ENCODE peak calls at places on chromosomes 7 and 10, in six cellular contexts. P is endothelial cell of umbilical vein, M is K562, H is NB4, Q is GM12878, F is HepG2. U is an unnamed sample.

GRCh38 chr10:21989453-21990154 is 13.9 kb downstream of the DNAJC1 start:
- DNase-seq in P (peak; percentile 38), M (peak; percentile 64), H (peak; percentile 55), Q (no peak), F (peak; percentile 53), U (peak; percentile 74)

GRCh38 chr7:94562525-94562924 is 52.9 kb downstream of the CASD1 start:
- DNase-seq in P (peak; percentile 60), M (no peak), H (no peak), Q (no peak), F (no peak), U (no peak)

GRCh38 chr10:11388996-11389395 is 222.5 kb downstream of the USP6NL start:
- DNase-seq in P (no peak), M (no peak), H (no peak), Q (no peak), F (no peak), U (no peak)

GRCh38 chr7:137760111-137760510 is 86.7 kb downstream of the DGKI start:
- DNase-seq in P (no peak), M (no peak), H (no peak), Q (no peak), F (no peak), U (no peak)

GRCh38 chr7:134873253-134873652 is 93.8 kb downstream of the CALD1 start:
- DNase-seq in P (peak; percentile 50), M (no peak), H (no peak), Q (no peak), F (no peak), U (no peak)

GRCh38 chr7:44114586-44115310 is 8.6 kb downstream of the POLD2 start:
- DNase-seq in P (no peak), M (no peak), H (no peak), Q (no peak), F (no peak), U (no peak)

GRCh38 chr10:73623056-73623455 is 18.2 kb downstream of the MYOZ1 start:
- DNase-seq in P (no peak), M (no peak), H (no peak), Q (no peak), F (no peak), U (no peak)

GRCh38 chr10:119449760-119450461 is 92.6 kb downstream of the RGS10 start:
- DNase-seq in P (no peak), M (no peak), H (peak; percentile 62), Q (no peak), F (no peak), U (peak; percentile 18)

GRCh38 chr7:82964150-82964882 is 198.4 kb downstream of the PCLO start:
- DNase-seq in P (no peak), M (no peak), H (no peak), Q (no peak), F (no peak), U (no peak)

GRCh38 chr7:139936760-139937310 is 107.8 kb downstream of the TBXAS1 start:
- DNase-seq in P (peak; percentile 74), M (peak; percentile 77), H (peak; percentile 80), Q (no peak), F (peak; percentile 62), U (no peak)

GRCh38 chr7:132575987-132576722 is at the start of gene PLXNA4:
- DNase-seq in P (peak; percentile 32), M (no peak), H (no peak), Q (no peak), F (no peak), U (no peak)

GRCh38 chr7:100007887-100008286 is 7.5 kb upstream of the ZKSCAN1 start:
- DNase-seq in P (no peak), M (no peak), H (no peak), Q (no peak), F (no peak), U (no peak)

GRCh38 chr10:82866424-82867020 is 991.5 kb downstream of the NRG3 start:
- DNase-seq in P (no peak), M (no peak), H (peak; percentile 84), Q (no peak), F (no peak), U (no peak)

DNA sequence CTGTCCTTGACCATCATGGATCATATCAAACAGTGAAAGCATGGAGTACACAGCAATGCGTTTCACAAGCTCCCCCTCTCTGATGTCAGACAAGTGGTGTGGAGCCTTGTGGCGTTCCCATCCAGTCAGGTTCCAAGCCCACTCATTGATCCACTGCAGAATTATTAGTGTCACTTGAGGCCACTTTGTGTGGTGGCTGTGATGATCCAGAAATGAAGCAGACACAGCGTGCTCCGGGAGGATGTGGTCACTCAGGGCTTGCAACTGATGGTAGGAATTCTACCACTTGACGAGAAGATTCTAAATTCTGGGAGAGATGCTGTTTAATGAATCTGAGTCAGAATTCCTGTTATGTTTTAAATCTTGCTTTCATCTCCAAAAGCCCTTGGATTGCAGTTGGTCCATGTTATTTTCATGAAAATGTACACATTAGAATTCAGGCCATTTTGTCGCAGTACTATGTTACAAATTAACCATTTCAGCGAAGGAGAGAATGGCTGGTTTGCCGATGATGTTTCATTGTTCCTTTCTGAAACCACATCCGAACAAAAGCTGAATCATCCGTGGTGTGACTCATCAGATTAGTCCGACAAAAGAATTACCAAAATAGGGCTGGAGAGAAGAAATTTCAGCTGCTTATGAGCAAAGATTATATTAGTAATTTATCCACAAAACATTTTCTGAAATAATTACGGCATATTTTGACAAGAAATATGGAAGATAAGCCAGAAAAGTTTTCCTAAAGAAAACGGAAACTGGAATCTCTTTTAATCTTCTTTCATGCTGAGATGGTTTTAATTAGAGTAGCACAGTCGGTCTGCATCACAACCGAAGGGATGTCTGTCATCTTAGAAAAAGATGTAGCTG is 48.1 kb downstream of the INSYN2A start:
- DNase-seq in P (peak; percentile 89), M (no peak), H (peak; percentile 79), Q (no peak), F (no peak), U (peak; percentile 72)
- TF ChIP-seq MYC in P (no peak), M (no peak), H (peak; percentile 36), Q (no peak), F (no peak), U (no peak)

GRCh38 chr10:3102721-3103410 is 35.5 kb downstream of the PFKP start:
- DNase-seq in P (peak; percentile 93), M (no peak), H (no peak), Q (no peak), F (peak; percentile 5), U (no peak)

GRCh38 chr10:3099291-3100092 is 32.1 kb downstream of the PFKP start:
- DNase-seq in P (no peak), M (no peak), H (peak; percentile 46), Q (no peak), F (peak; percentile 45), U (no peak)

GRCh38 chr10:3098689-3099088 is 31.3 kb downstream of the PFKP start:
- DNase-seq in P (no peak), M (no peak), H (no peak), Q (no peak), F (no peak), U (no peak)

GRCh38 chr10:3100093-3100792 is 32.9 kb downstream of the PFKP start:
- DNase-seq in P (no peak), M (no peak), H (no peak), Q (no peak), F (no peak), U (no peak)

DNA sequence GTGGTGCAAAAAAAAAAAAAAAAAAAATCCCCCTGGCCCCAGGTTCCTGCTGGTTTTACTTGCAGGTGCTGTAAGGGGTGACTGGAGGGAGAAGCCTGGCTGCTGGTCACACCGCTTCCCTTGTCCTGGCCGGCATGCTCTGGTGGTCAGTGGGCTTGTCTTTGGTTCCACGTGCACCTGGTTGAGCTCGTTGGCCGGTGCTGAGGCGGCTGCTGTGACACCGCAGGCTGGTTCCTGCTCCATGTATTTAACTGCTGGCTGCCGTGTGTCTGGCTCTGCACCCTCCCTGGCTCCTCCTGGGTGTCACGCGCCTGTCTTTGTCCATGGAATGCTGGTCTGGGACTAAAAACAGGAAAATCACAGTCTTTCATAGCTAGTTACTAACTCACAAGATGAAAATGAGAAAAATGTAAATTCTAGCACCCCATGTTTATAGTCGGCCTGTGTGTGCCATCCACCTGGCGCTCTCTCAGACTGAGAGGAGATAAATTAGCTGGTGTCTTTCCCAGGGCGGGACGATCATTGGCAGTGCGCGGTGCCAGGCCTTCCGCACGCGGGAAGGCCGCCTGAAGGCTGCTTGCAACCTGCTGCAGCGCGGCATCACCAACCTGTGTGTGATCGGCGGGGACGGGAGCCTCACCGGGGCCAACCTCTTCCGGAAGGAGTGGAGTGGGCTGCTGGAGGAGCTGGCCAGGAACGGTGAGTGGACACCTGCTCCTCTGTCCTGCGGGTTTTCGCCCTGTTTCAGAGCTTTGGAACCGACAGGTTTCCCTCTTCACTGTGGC is 33.7 kb downstream of the PFKP start:
- DNase-seq in P (no peak), M (no peak), H (no peak), Q (no peak), F (no peak), U (no peak)
- TF ChIP-seq MYC in P (no peak), M (no peak), H (no peak), Q (no peak), F (no peak), U (no peak)

GRCh38 chr10:71241114-71241898 is 28.9 kb downstream of the UNC5B start:
- DNase-seq in P (peak; percentile 53), M (no peak), H (no peak), Q (no peak), F (no peak), U (no peak)
- TF ChIP-seq MYC in P (no peak), M (no peak), H (no peak), Q (no peak), F (no peak), U (no peak)

DNA sequence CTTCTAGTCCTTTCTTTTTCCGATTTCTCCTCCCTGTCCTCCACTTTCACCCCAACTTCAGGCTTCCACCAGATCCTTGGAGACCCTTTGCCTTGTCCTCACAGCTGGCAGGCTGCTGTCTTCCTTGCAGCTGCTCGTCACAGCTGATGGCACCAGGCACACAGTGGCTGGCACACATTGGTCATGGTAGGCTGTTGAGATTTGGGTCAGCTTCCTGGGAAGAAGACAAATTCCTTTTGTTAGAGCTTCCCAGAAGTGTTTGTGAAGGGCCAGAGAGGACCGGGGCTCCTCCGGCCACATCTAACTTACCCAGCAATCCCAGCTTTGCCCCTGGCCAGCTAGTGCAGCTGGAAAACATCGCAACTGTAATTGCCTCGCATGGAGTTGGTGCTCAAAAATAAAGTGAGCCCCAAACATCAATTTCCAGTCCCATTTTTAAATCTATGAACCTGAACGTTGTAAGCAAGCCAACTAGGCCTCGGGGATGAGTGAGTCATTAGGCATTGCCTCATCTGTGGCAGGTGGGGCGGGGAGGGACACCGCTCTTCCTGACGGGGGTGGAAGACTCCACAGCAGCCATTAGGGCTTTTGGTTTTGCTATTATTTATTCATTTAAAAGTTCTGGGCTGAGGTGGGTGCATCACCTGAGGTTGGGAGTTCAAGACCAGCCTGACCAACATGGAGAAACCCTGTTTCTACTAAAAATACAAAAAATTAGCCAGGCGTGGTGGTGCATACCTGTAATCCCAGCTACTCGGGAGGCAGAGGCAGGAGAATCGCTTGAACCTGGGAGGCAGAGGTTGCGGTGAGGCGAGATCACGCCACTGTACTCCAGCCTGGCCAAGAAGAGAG is 12.4 kb downstream of the CPA5 start:
- DNase-seq in P (no peak), M (peak; percentile 56), H (peak; percentile 83), Q (no peak), F (no peak), U (peak; percentile 50)
- TF ChIP-seq MYC in P (no peak), M (no peak), H (peak; percentile 14), Q (no peak), F (no peak), U (no peak)